ENCODE peak calls at places on chromosomes 3 and 15, in five cellular contexts. One of them, this sample, is unnamed.
A peak's percentile ranks its signal among the peaks of the same experiment; 100 is the strongest.

GRCh38 chr3:184133840-184134745 is 1.1 kb upstream of the EIF2B5 start:
- DNase-seq in G401: peak; percentile 92
- DNase-seq in germinal center: peak; percentile 29
- DNase-seq in stimulated activated naive CD8-positive, alpha-beta T cell treated with anti-CD3 and anti-CD28 coated beads, Interleukin-15, Interleukin-2, amounts not matched to agents 100 U/mL and 50 U/mL, for 24 hours: peak; percentile 75
- DNase-seq in stimulated activated CD4-positive, alpha-beta T cell treated with anti-CD3 and anti-CD28 coated beads, Interleukin-4, amount 100 ng/mL, for 48 hours: peak; percentile 56
- DNase-seq in this sample: peak; percentile 76

GRCh38 chr3:46056686-46057085 is 29.4 kb upstream of the XCR1 start:
- DNase-seq in G401: no peak
- DNase-seq in germinal center: no peak
- DNase-seq in stimulated activated naive CD8-positive, alpha-beta T cell treated with anti-CD3 and anti-CD28 coated beads, Interleukin-15, Interleukin-2, amounts not matched to agents 100 U/mL and 50 U/mL, for 24 hours: no peak
- DNase-seq in stimulated activated CD4-positive, alpha-beta T cell treated with anti-CD3 and anti-CD28 coated beads, Interleukin-4, amount 100 ng/mL, for 48 hours: no peak
- DNase-seq in this sample: no peak

GRCh38 chr15:96421211-96421610 is 90.7 kb downstream of the NR2F2 start:
- DNase-seq in G401: no peak
- DNase-seq in germinal center: no peak
- DNase-seq in stimulated activated naive CD8-positive, alpha-beta T cell treated with anti-CD3 and anti-CD28 coated beads, Interleukin-15, Interleukin-2, amounts not matched to agents 100 U/mL and 50 U/mL, for 24 hours: no peak
- DNase-seq in stimulated activated CD4-positive, alpha-beta T cell treated with anti-CD3 and anti-CD28 coated beads, Interleukin-4, amount 100 ng/mL, for 48 hours: no peak
- DNase-seq in this sample: no peak

GRCh38 chr15:69337133-69337532 is 38.4 kb downstream of the PAQR5 start:
- DNase-seq in G401: no peak
- DNase-seq in germinal center: no peak
- DNase-seq in stimulated activated naive CD8-positive, alpha-beta T cell treated with anti-CD3 and anti-CD28 coated beads, Interleukin-15, Interleukin-2, amounts not matched to agents 100 U/mL and 50 U/mL, for 24 hours: no peak
- DNase-seq in stimulated activated CD4-positive, alpha-beta T cell treated with anti-CD3 and anti-CD28 coated beads, Interleukin-4, amount 100 ng/mL, for 48 hours: no peak
- DNase-seq in this sample: no peak

GRCh38 chr15:64048766-64049165 is 2.5 kb upstream of the DAPK2 start:
- DNase-seq in G401: no peak
- DNase-seq in germinal center: peak; percentile 47
- DNase-seq in stimulated activated naive CD8-positive, alpha-beta T cell treated with anti-CD3 and anti-CD28 coated beads, Interleukin-15, Interleukin-2, amounts not matched to agents 100 U/mL and 50 U/mL, for 24 hours: no peak
- DNase-seq in stimulated activated CD4-positive, alpha-beta T cell treated with anti-CD3 and anti-CD28 coated beads, Interleukin-4, amount 100 ng/mL, for 48 hours: no peak
- DNase-seq in this sample: no peak

GRCh38 chr3:11565492-11565891 is 78.2 kb downstream of the VGLL4 start:
- DNase-seq in G401: no peak
- DNase-seq in germinal center: no peak
- DNase-seq in stimulated activated naive CD8-positive, alpha-beta T cell treated with anti-CD3 and anti-CD28 coated beads, Interleukin-15, Interleukin-2, amounts not matched to agents 100 U/mL and 50 U/mL, for 24 hours: no peak
- DNase-seq in stimulated activated CD4-positive, alpha-beta T cell treated with anti-CD3 and anti-CD28 coated beads, Interleukin-4, amount 100 ng/mL, for 48 hours: no peak
- DNase-seq in this sample: no peak

GRCh38 chr3:170154569-170155143 is 26.9 kb downstream of the PHC3 start:
- DNase-seq in G401: no peak
- DNase-seq in germinal center: peak; percentile 71
- DNase-seq in stimulated activated naive CD8-positive, alpha-beta T cell treated with anti-CD3 and anti-CD28 coated beads, Interleukin-15, Interleukin-2, amounts not matched to agents 100 U/mL and 50 U/mL, for 24 hours: no peak
- DNase-seq in stimulated activated CD4-positive, alpha-beta T cell treated with anti-CD3 and anti-CD28 coated beads, Interleukin-4, amount 100 ng/mL, for 48 hours: no peak
- DNase-seq in this sample: no peak

GRCh38 chr15:89104172-89104564 is 15.9 kb downstream of the ABHD2 start:
- DNase-seq in G401: peak; percentile 19
- DNase-seq in germinal center: no peak
- DNase-seq in stimulated activated naive CD8-positive, alpha-beta T cell treated with anti-CD3 and anti-CD28 coated beads, Interleukin-15, Interleukin-2, amounts not matched to agents 100 U/mL and 50 U/mL, for 24 hours: no peak
- DNase-seq in stimulated activated CD4-positive, alpha-beta T cell treated with anti-CD3 and anti-CD28 coated beads, Interleukin-4, amount 100 ng/mL, for 48 hours: no peak
- DNase-seq in this sample: no peak

GRCh38 chr3:159726231-159726964 is 262.2 kb upstream of the IL12A start:
- DNase-seq in G401: no peak
- DNase-seq in germinal center: no peak
- DNase-seq in stimulated activated naive CD8-positive, alpha-beta T cell treated with anti-CD3 and anti-CD28 coated beads, Interleukin-15, Interleukin-2, amounts not matched to agents 100 U/mL and 50 U/mL, for 24 hours: no peak
- DNase-seq in stimulated activated CD4-positive, alpha-beta T cell treated with anti-CD3 and anti-CD28 coated beads, Interleukin-4, amount 100 ng/mL, for 48 hours: no peak
- DNase-seq in this sample: no peak

GRCh38 chr3:142853270-142854163 is 35.4 kb downstream of the PCOLCE2 start:
- DNase-seq in G401: peak; percentile 12
- DNase-seq in germinal center: no peak
- DNase-seq in stimulated activated naive CD8-positive, alpha-beta T cell treated with anti-CD3 and anti-CD28 coated beads, Interleukin-15, Interleukin-2, amounts not matched to agents 100 U/mL and 50 U/mL, for 24 hours: no peak
- DNase-seq in stimulated activated CD4-positive, alpha-beta T cell treated with anti-CD3 and anti-CD28 coated beads, Interleukin-4, amount 100 ng/mL, for 48 hours: no peak
- DNase-seq in this sample: no peak

GRCh38 chr3:143629726-143630125 is 218.5 kb downstream of the SLC9A9 start:
- DNase-seq in G401: no peak
- DNase-seq in germinal center: no peak
- DNase-seq in stimulated activated naive CD8-positive, alpha-beta T cell treated with anti-CD3 and anti-CD28 coated beads, Interleukin-15, Interleukin-2, amounts not matched to agents 100 U/mL and 50 U/mL, for 24 hours: no peak
- DNase-seq in stimulated activated CD4-positive, alpha-beta T cell treated with anti-CD3 and anti-CD28 coated beads, Interleukin-4, amount 100 ng/mL, for 48 hours: no peak
- DNase-seq in this sample: no peak

GRCh38 chr3:185729335-185729715 is 95.5 kb downstream of the IGF2BP2 start:
- DNase-seq in G401: no peak
- DNase-seq in germinal center: no peak
- DNase-seq in stimulated activated naive CD8-positive, alpha-beta T cell treated with anti-CD3 and anti-CD28 coated beads, Interleukin-15, Interleukin-2, amounts not matched to agents 100 U/mL and 50 U/mL, for 24 hours: no peak
- DNase-seq in stimulated activated CD4-positive, alpha-beta T cell treated with anti-CD3 and anti-CD28 coated beads, Interleukin-4, amount 100 ng/mL, for 48 hours: no peak
- DNase-seq in this sample: no peak

GRCh38 chr3:137103739-137104138 is 146.0 kb downstream of the IL20RB start:
- DNase-seq in G401: peak; percentile 83
- DNase-seq in germinal center: no peak
- DNase-seq in stimulated activated naive CD8-positive, alpha-beta T cell treated with anti-CD3 and anti-CD28 coated beads, Interleukin-15, Interleukin-2, amounts not matched to agents 100 U/mL and 50 U/mL, for 24 hours: no peak
- DNase-seq in stimulated activated CD4-positive, alpha-beta T cell treated with anti-CD3 and anti-CD28 coated beads, Interleukin-4, amount 100 ng/mL, for 48 hours: no peak
- DNase-seq in this sample: no peak

GRCh38 chr3:70982700-70983140 is 600.8 kb downstream of the FOXP1 start:
- DNase-seq in G401: no peak
- DNase-seq in germinal center: no peak
- DNase-seq in stimulated activated naive CD8-positive, alpha-beta T cell treated with anti-CD3 and anti-CD28 coated beads, Interleukin-15, Interleukin-2, amounts not matched to agents 100 U/mL and 50 U/mL, for 24 hours: no peak
- DNase-seq in stimulated activated CD4-positive, alpha-beta T cell treated with anti-CD3 and anti-CD28 coated beads, Interleukin-4, amount 100 ng/mL, for 48 hours: no peak
- DNase-seq in this sample: peak; percentile 11

GRCh38 chr3:33339758-33340157 is 62.5 kb downstream of the FBXL2 start:
- DNase-seq in G401: no peak
- DNase-seq in germinal center: no peak
- DNase-seq in stimulated activated naive CD8-positive, alpha-beta T cell treated with anti-CD3 and anti-CD28 coated beads, Interleukin-15, Interleukin-2, amounts not matched to agents 100 U/mL and 50 U/mL, for 24 hours: no peak
- DNase-seq in stimulated activated CD4-positive, alpha-beta T cell treated with anti-CD3 and anti-CD28 coated beads, Interleukin-4, amount 100 ng/mL, for 48 hours: no peak
- DNase-seq in this sample: no peak

GRCh38 chr15:48861813-48862431 is 16.0 kb upstream of the EID1 start:
- DNase-seq in G401: peak; percentile 67
- DNase-seq in germinal center: peak; percentile 34
- DNase-seq in stimulated activated naive CD8-positive, alpha-beta T cell treated with anti-CD3 and anti-CD28 coated beads, Interleukin-15, Interleukin-2, amounts not matched to agents 100 U/mL and 50 U/mL, for 24 hours: peak; percentile 45
- DNase-seq in stimulated activated CD4-positive, alpha-beta T cell treated with anti-CD3 and anti-CD28 coated beads, Interleukin-4, amount 100 ng/mL, for 48 hours: no peak
- DNase-seq in this sample: peak; percentile 48

GRCh38 chr3:43525941-43526607 is 95.7 kb downstream of the ANO10 start:
- DNase-seq in G401: peak; percentile 31
- DNase-seq in germinal center: no peak
- DNase-seq in stimulated activated naive CD8-positive, alpha-beta T cell treated with anti-CD3 and anti-CD28 coated beads, Interleukin-15, Interleukin-2, amounts not matched to agents 100 U/mL and 50 U/mL, for 24 hours: no peak
- DNase-seq in stimulated activated CD4-positive, alpha-beta T cell treated with anti-CD3 and anti-CD28 coated beads, Interleukin-4, amount 100 ng/mL, for 48 hours: no peak
- DNase-seq in this sample: no peak